ENCODE peak calls at places on chromosomes 16 and 17, in seven cellular contexts. One of them, this sample, is unnamed.

GRCh38 chr17:48616719-48617514 is 1.8 kb upstream of the HOXB8 start:
- DNase-seq in IMR-90: no peak
- DNase-seq in A549: no peak
- DNase-seq in hepatocyte: no peak
- DNase-seq in progenitor cell of endocrine pancreas: no peak
- DNase-seq in GM12865: no peak
- DNase-seq in tibial artery: no peak
- DNase-seq in this sample: no peak

GRCh38 chr17:10318540-10318939 is 54.3 kb downstream of the MYH13 start:
- DNase-seq in tibial artery: no peak
- DNase-seq in progenitor cell of endocrine pancreas: no peak
- DNase-seq in IMR-90: no peak
- DNase-seq in hepatocyte: no peak
- DNase-seq in A549: no peak
- DNase-seq in GM12865: no peak
- DNase-seq in this sample: no peak

GRCh38 chr16:85096921-85097320 is 15.4 kb downstream of the CIBAR2 start:
- DNase-seq in GM12865: no peak
- DNase-seq in A549: no peak
- DNase-seq in tibial artery: no peak
- DNase-seq in progenitor cell of endocrine pancreas: no peak
- DNase-seq in hepatocyte: no peak
- DNase-seq in IMR-90: no peak
- DNase-seq in this sample: no peak

GRCh38 chr17:11948791-11949190 is 48.5 kb downstream of the ZNF18 start:
- DNase-seq in hepatocyte: peak; percentile 35
- DNase-seq in progenitor cell of endocrine pancreas: no peak
- DNase-seq in tibial artery: no peak
- DNase-seq in GM12865: no peak
- DNase-seq in IMR-90: peak; percentile 86
- DNase-seq in A549: peak; percentile 22
- DNase-seq in this sample: no peak

GRCh38 chr17:71790791-71791190 is 330.0 kb upstream of the SOX9 start:
- DNase-seq in A549: no peak
- DNase-seq in GM12865: no peak
- DNase-seq in progenitor cell of endocrine pancreas: no peak
- DNase-seq in hepatocyte: no peak
- DNase-seq in IMR-90: peak; percentile 11
- DNase-seq in tibial artery: no peak
- DNase-seq in this sample: no peak

GRCh38 chr16:86396318-86396882 is 113.9 kb upstream of the FOXF1 start:
- DNase-seq in GM12865: no peak
- DNase-seq in A549: no peak
- DNase-seq in tibial artery: no peak
- DNase-seq in hepatocyte: peak; percentile 60
- DNase-seq in IMR-90: peak; percentile 96
- DNase-seq in progenitor cell of endocrine pancreas: no peak
- DNase-seq in this sample: no peak

GRCh38 chr16:55030944-55031343 is 100.3 kb downstream of the IRX5 start:
- DNase-seq in tibial artery: no peak
- DNase-seq in A549: no peak
- DNase-seq in progenitor cell of endocrine pancreas: no peak
- DNase-seq in GM12865: no peak
- DNase-seq in IMR-90: no peak
- DNase-seq in hepatocyte: no peak
- DNase-seq in this sample: no peak

GRCh38 chr16:31853300-31853699 is 20.3 kb upstream of the ZNF267 start:
- DNase-seq in hepatocyte: no peak
- DNase-seq in GM12865: no peak
- DNase-seq in A549: no peak
- DNase-seq in progenitor cell of endocrine pancreas: no peak
- DNase-seq in tibial artery: no peak
- DNase-seq in IMR-90: no peak
- DNase-seq in this sample: no peak

GRCh38 chr17:80146121-80147034 is 550 bp downstream of the EIF4A3 start:
- DNase-seq in IMR-90: peak; percentile 16
- DNase-seq in tibial artery: no peak
- DNase-seq in GM12865: peak; percentile 46
- DNase-seq in progenitor cell of endocrine pancreas: peak; percentile 32
- DNase-seq in A549: peak; percentile 33
- DNase-seq in hepatocyte: no peak
- DNase-seq in this sample: peak; percentile 61

GRCh38 chr17:33811006-33811760 is 443.9 kb upstream of the CCL2 start:
- DNase-seq in GM12865: no peak
- DNase-seq in hepatocyte: peak; percentile 11
- DNase-seq in A549: no peak
- DNase-seq in IMR-90: no peak
- DNase-seq in tibial artery: no peak
- DNase-seq in progenitor cell of endocrine pancreas: no peak
- DNase-seq in this sample: no peak

GRCh38 chr17:30095507-30096244 is 20.9 kb upstream of the NSRP1 start:
- DNase-seq in tibial artery: no peak
- DNase-seq in A549: peak; percentile 79
- DNase-seq in progenitor cell of endocrine pancreas: no peak
- DNase-seq in IMR-90: peak; percentile 82
- DNase-seq in GM12865: peak; percentile 62
- DNase-seq in hepatocyte: peak; percentile 71
- DNase-seq in this sample: no peak

GRCh38 chr16:83967838-83968482 is at the start of gene NECAB2:
- DNase-seq in tibial artery: no peak
- DNase-seq in hepatocyte: peak; percentile 71
- DNase-seq in IMR-90: peak; percentile 8
- DNase-seq in progenitor cell of endocrine pancreas: peak; percentile 49
- DNase-seq in GM12865: peak; percentile 18
- DNase-seq in A549: no peak
- DNase-seq in this sample: peak; percentile 91
- TF ChIP-seq CTCF in tibial artery: peak; percentile 64
- TF ChIP-seq CTCF in hepatocyte: peak; percentile 62
- TF ChIP-seq CTCF in IMR-90: peak; percentile 73
- TF ChIP-seq CTCF in progenitor cell of endocrine pancreas: peak; percentile 89
- TF ChIP-seq CTCF in GM12865: peak; percentile 59
- TF ChIP-seq CTCF in A549: peak; percentile 54
- TF ChIP-seq CTCF in this sample: peak; percentile 76

DNA sequence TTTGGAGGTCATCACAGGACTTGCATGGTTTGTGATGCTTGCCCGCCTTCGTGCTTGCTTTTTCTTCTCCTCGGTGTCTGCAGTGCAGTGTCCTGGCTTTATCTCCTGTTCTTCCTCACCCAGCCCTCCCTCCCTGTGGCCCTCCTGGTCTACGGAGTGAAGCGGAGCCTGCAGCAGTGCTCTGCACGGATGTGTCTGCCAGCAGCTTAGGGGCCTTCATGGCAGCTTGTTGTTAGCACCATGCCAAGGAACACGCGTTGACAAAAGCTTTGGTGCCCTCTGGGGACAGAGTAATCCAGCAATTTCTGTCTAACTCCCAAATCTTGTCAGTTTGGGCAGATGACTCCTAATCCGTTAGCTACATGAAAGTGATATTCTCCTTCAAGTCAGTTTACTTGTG is 9.9 kb downstream of the DHODH start:
- DNase-seq in hepatocyte: no peak
- DNase-seq in IMR-90: no peak
- DNase-seq in A549: no peak
- DNase-seq in GM12865: no peak
- DNase-seq in progenitor cell of endocrine pancreas: no peak
- DNase-seq in tibial artery: no peak
- DNase-seq in this sample: no peak
- TF ChIP-seq CTCF in hepatocyte: no peak
- TF ChIP-seq CTCF in IMR-90: no peak
- TF ChIP-seq CTCF in A549: no peak
- TF ChIP-seq CTCF in GM12865: no peak
- TF ChIP-seq CTCF in progenitor cell of endocrine pancreas: no peak
- TF ChIP-seq CTCF in tibial artery: no peak
- TF ChIP-seq CTCF in this sample: no peak

GRCh38 chr16:9434659-9435058 is 343.2 kb downstream of the HAPSTR1 start:
- DNase-seq in GM12865: no peak
- DNase-seq in IMR-90: no peak
- DNase-seq in progenitor cell of endocrine pancreas: no peak
- DNase-seq in tibial artery: no peak
- DNase-seq in A549: no peak
- DNase-seq in hepatocyte: no peak
- DNase-seq in this sample: no peak
- TF ChIP-seq CTCF in GM12865: no peak
- TF ChIP-seq CTCF in IMR-90: no peak
- TF ChIP-seq CTCF in progenitor cell of endocrine pancreas: no peak
- TF ChIP-seq CTCF in tibial artery: peak; percentile 7
- TF ChIP-seq CTCF in A549: no peak
- TF ChIP-seq CTCF in hepatocyte: no peak
- TF ChIP-seq CTCF in this sample: no peak

DNA sequence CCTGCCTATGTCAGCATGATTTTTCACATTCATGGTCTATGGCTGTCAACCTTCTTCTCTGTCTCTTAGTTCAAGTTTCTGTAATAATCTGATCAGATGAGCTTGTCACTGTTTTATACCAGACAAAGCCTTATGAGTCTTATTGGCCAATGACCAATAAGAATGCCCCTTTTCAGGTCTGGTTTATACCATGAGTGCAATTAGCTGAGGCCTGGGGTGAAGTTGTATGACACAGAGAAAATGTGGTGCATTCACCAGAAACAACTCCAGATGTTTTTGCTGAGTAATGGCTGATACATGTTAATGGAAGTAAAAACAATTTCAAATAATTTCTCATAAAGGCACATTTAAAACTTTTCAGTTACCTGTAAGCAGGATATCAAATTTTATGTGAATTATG is 218.6 kb upstream of the CDH8 start:
- DNase-seq in progenitor cell of endocrine pancreas: no peak
- DNase-seq in tibial artery: no peak
- DNase-seq in GM12865: no peak
- DNase-seq in A549: no peak
- DNase-seq in hepatocyte: no peak
- DNase-seq in IMR-90: no peak
- DNase-seq in this sample: no peak
- TF ChIP-seq CTCF in progenitor cell of endocrine pancreas: no peak
- TF ChIP-seq CTCF in tibial artery: no peak
- TF ChIP-seq CTCF in GM12865: no peak
- TF ChIP-seq CTCF in A549: no peak
- TF ChIP-seq CTCF in hepatocyte: no peak
- TF ChIP-seq CTCF in IMR-90: no peak
- TF ChIP-seq CTCF in this sample: no peak

GRCh38 chr16:62794724-62795123 is 758.5 kb upstream of the CDH8 start:
- DNase-seq in progenitor cell of endocrine pancreas: no peak
- DNase-seq in A549: no peak
- DNase-seq in tibial artery: no peak
- DNase-seq in GM12865: no peak
- DNase-seq in IMR-90: no peak
- DNase-seq in hepatocyte: no peak
- DNase-seq in this sample: no peak
- TF ChIP-seq CTCF in progenitor cell of endocrine pancreas: no peak
- TF ChIP-seq CTCF in A549: no peak
- TF ChIP-seq CTCF in tibial artery: no peak
- TF ChIP-seq CTCF in GM12865: no peak
- TF ChIP-seq CTCF in IMR-90: no peak
- TF ChIP-seq CTCF in hepatocyte: no peak
- TF ChIP-seq CTCF in this sample: no peak

GRCh38 chr16:67150833-67151396 is at the start of gene B3GNT9:
- DNase-seq in A549: peak; percentile 65
- DNase-seq in progenitor cell of endocrine pancreas: no peak
- DNase-seq in hepatocyte: peak; percentile 91
- DNase-seq in GM12865: peak; percentile 67
- DNase-seq in tibial artery: peak; percentile 76
- DNase-seq in IMR-90: peak; percentile 66
- DNase-seq in this sample: peak; percentile 84
- TF ChIP-seq CTCF in A549: no peak
- TF ChIP-seq CTCF in progenitor cell of endocrine pancreas: no peak
- TF ChIP-seq CTCF in hepatocyte: no peak
- TF ChIP-seq CTCF in GM12865: no peak
- TF ChIP-seq CTCF in tibial artery: no peak
- TF ChIP-seq CTCF in IMR-90: no peak
- TF ChIP-seq CTCF in this sample: no peak

DNA sequence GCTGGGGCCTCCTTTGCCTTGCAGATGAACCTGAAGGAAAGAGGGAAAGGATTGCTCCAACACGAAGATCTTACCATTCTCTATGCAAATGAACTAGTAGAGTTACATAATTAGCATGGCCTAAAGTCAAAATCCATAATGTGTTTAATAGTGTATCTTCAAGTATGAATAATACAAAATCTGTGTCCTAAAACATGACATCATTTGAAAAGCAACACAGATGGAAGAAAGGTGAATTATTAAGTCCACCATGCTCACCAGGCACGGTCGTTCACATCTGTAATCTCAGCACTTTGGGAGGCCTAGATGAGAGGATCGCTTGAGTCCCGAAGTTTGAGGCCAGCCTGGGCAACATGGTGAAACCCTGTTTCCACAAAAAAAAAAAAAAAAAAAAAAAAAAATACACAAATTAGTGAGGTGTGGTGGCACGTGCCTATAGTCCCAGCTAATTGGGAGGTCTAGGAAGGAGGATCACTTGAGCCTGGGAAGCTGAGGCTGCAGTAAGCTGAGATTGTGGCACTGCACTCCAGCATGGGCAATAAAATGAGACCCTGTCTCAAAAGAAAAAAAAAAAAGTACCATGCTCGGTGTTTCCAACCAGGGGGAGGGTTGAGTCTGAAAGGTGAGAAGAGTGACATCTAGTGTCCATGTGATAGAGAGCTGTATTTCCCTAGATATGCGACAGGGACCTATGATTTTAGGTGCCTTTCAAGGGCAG is 6.4 kb downstream of the VWA3A start:
- DNase-seq in A549: peak; percentile 66
- DNase-seq in IMR-90: peak; percentile 44
- DNase-seq in progenitor cell of endocrine pancreas: no peak
- DNase-seq in GM12865: peak; percentile 66
- DNase-seq in hepatocyte: peak; percentile 60
- DNase-seq in tibial artery: no peak
- DNase-seq in this sample: peak; percentile 66
- TF ChIP-seq CTCF in A549: peak; percentile 78
- TF ChIP-seq CTCF in IMR-90: peak; percentile 65
- TF ChIP-seq CTCF in progenitor cell of endocrine pancreas: peak; percentile 65
- TF ChIP-seq CTCF in GM12865: peak; percentile 69
- TF ChIP-seq CTCF in hepatocyte: peak; percentile 64
- TF ChIP-seq CTCF in tibial artery: peak; percentile 42
- TF ChIP-seq CTCF in this sample: peak; percentile 81

GRCh38 chr17:58232707-58233156 is 5.7 kb upstream of the LPO start:
- DNase-seq in IMR-90: peak; percentile 97
- DNase-seq in progenitor cell of endocrine pancreas: no peak
- DNase-seq in A549: peak; percentile 44
- DNase-seq in tibial artery: no peak
- DNase-seq in hepatocyte: no peak
- DNase-seq in GM12865: peak; percentile 82
- DNase-seq in this sample: peak; percentile 63
- TF ChIP-seq CTCF in IMR-90: no peak
- TF ChIP-seq CTCF in progenitor cell of endocrine pancreas: no peak
- TF ChIP-seq CTCF in A549: no peak
- TF ChIP-seq CTCF in tibial artery: no peak
- TF ChIP-seq CTCF in hepatocyte: no peak
- TF ChIP-seq CTCF in GM12865: peak; percentile 1
- TF ChIP-seq CTCF in this sample: no peak